ENCODE peak calls at places on chromosomes 5 and 9, in five cellular contexts. J, L, Q, M and S are unnamed samples.
A peak's percentile ranks its signal among the peaks of the same experiment; 100 is the strongest.

GRCh38 chr5:139733698-139734491 is 61.7 kb upstream of the PSD2 start:
- DNase-seq in J (no peak), L (no peak), Q (no peak), M (no peak), S (no peak)

GRCh38 chr9:37309136-37309535 is 113.4 kb upstream of the GRHPR start:
- DNase-seq in J (no peak), L (peak; percentile 44), Q (no peak), M (no peak), S (no peak)

GRCh38 chr5:139908749-139909148 is 113.1 kb downstream of the PSD2 start:
- DNase-seq in J (no peak), L (peak; percentile 23), Q (no peak), M (no peak), S (no peak)

GRCh38 chr5:111574316-111574715 is 62.0 kb upstream of the STARD4 start:
- DNase-seq in J (no peak), L (no peak), Q (peak; percentile 20), M (no peak), S (no peak)

GRCh38 chr5:132272341-132273210 is 15.1 kb downstream of the PDLIM4 start:
- DNase-seq in J (peak; percentile 70), L (peak; percentile 58), Q (no peak), M (peak; percentile 35), S (peak; percentile 67)

GRCh38 chr5:32278403-32278802 is 34.3 kb downstream of the MTMR12 start:
- DNase-seq in J (no peak), L (no peak), Q (peak; percentile 87), M (no peak), S (no peak)

GRCh38 chr5:109743041-109743531 is 53.4 kb downstream of the MAN2A1 start:
- DNase-seq in J (peak; percentile 32), L (no peak), Q (no peak), M (no peak), S (no peak)

GRCh38 chr5:142133382-142134206 is 25.0 kb downstream of the NDFIP1 start:
- DNase-seq in J (no peak), L (no peak), Q (no peak), M (no peak), S (no peak)

GRCh38 chr9:72485821-72486605 is 35.4 kb upstream of the TMC1 start:
- DNase-seq in J (no peak), L (peak; percentile 16), Q (peak; percentile 78), M (no peak), S (no peak)

DNA sequence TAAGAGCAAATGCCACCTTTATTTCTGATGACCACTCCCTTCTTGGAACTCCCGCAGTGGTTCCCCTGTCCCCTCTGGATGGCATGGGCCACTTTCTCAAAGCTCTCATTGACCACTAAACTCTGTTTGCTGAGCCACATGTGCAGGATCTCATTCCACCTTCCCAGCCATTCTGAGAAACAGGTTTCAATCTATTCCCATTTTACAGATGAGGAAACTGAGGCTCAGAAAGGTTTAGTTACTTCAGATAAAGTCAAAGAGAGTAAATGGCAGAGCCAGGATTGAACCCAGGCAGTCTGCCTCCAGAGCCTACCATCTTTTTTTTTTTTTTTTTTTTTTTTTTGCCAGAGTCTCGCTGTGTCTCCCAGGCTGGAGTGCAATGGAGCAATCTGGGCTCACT is 24.2 kb downstream of the COL27A1 start:
- DNase-seq in J (no peak), L (no peak), Q (no peak), M (no peak), S (no peak)
- H3K4me1 ChIP-seq in J (peaks cover 24% of the 10 kb centered on the region), L (peaks cover 28% of the 10 kb centered on the region), Q (peaks cover 56% of the 10 kb centered on the region), M (no peaks in the 10 kb centered on the region), S (peaks cover 29% of the 10 kb centered on the region)

GRCh38 chr9:83062011-83062652 is 810 bp downstream of the RASEF start:
- DNase-seq in J (no peak), L (peak; percentile 61), Q (peak; percentile 62), M (no peak), S (peak; percentile 74)

GRCh38 chr9:83065233-83065632 is 2.3 kb upstream of the RASEF start:
- DNase-seq in J (no peak), L (no peak), Q (no peak), M (no peak), S (no peak)

GRCh38 chr9:83061036-83061435 is 1.9 kb downstream of the RASEF start:
- DNase-seq in J (no peak), L (peak; percentile 70), Q (no peak), M (no peak), S (no peak)

GRCh38 chr9:83060557-83060956 is 2.4 kb downstream of the RASEF start:
- DNase-seq in J (no peak), L (peak; percentile 87), Q (no peak), M (no peak), S (no peak)

DNA sequence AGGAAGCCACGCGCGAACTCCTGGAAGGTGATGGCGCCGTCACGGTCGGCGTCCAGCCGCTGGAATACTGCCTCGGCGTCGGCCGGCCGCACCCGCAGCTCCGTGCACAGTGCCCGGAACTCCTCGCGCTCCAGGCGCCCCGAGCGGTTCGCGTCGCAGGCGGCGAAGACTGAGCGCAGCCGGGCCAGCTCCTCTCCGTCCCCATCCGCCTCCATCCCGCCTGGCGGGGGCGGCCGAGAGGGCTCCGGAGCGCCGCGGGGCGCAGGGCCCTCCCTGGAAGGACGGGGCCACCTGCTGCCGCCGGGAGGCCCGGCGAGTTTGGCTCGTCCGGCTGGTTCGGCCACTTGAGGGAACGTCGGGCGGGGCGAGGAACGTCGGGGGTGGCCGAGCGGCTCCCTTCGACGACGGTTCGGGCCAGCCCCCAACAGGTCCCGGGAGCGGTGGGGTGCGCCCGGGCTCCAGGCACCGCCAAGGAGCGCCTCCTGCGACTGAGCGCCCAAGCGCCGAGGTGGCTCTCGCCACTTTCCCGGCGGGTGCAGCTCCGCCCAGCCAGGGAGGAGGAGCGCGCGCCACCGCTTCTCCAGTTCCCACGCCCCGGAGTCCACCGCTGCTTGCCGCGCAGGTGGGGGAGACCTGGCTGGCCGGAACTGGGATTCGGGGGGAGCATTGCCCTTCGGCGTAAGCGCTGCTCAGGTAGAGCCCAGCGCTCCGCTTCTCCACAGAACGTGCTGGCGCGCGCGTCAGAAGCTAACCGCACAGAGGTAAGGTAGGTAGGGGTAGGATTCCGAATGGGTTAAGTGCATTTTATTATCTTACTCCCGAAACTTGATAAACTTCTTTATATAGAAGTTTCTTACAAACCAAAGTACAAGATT is at the start of gene RASEF:
- DNase-seq in J (no peak), L (peak; percentile 80), Q (peak; percentile 57), M (no peak), S (peak; percentile 87)
- H3K4me3 ChIP-seq in J (peak within 1 kb of the TSS; percentile 11), L (peak within 1 kb of the TSS; percentile 78), Q (peak within 1 kb of the TSS; percentile 64), M (no peak within 1 kb of the TSS), S (peak within 1 kb of the TSS; percentile 54)

GRCh38 chr9:126217797-126218196 is 108.8 kb upstream of the MVB12B start:
- DNase-seq in J (no peak), L (no peak), Q (no peak), M (no peak), S (no peak)

GRCh38 chr9:126215486-126215885 is 111.1 kb upstream of the MVB12B start:
- DNase-seq in J (no peak), L (no peak), Q (no peak), M (no peak), S (no peak)

GRCh38 chr9:126218726-126219125 is 107.9 kb upstream of the MVB12B start:
- DNase-seq in J (no peak), L (no peak), Q (no peak), M (no peak), S (no peak)

GRCh38 chr9:126219166-126219565 is 107.5 kb upstream of the MVB12B start:
- DNase-seq in J (no peak), L (no peak), Q (no peak), M (no peak), S (no peak)

DNA sequence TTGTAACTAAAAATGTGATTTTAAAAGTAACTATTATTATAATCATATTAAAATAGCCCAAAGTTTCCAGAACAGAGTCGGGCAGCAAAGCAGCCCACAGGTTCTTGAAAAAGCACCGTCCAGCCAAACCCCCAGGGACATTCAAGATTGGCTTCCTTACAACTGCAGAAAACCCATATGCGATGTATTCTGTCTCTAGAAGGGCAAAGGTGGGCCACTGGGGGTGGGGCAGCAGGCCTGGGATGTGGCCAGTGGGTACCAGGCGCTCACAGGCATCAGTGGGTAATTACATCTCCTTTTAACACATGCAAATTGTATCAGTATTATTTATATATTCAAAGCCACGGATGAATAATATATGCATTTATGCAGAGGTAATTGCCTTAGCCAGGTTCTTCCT is 109.5 kb upstream of the MVB12B start:
- DNase-seq in J (no peak), L (no peak), Q (no peak), M (no peak), S (no peak)
- H3K9me3 ChIP-seq in J (no peaks in the 10 kb centered on the region), L (peaks cover 14% of the 10 kb centered on the region), Q (no peaks in the 10 kb centered on the region), M (no peaks in the 10 kb centered on the region), S (peaks cover 13% of the 10 kb centered on the region)

DNA sequence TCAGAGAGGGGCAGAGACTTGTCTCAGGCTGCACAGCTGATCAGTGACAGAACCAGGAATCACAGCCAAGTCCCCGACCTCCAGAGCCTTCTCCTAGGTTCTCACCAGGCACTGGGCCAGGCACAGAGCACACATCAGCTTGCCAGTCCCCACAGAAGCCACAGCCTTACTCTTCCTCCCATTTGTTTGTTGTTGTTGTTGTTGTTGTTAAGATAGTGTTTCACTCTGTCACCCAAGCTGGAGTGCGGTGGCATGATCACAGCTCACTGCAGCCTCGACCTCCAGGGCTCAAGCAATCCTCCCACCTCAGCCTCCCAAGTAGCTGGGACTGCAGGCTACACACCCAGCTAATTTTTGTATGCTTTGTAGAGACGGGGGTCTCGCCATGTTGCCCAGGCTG is 41.4 kb downstream of the NAIF1 start:
- DNase-seq in J (no peak), L (no peak), Q (no peak), M (no peak), S (no peak)
- H3K4me1 ChIP-seq in J (peaks cover 13% of the 10 kb centered on the region), L (peaks cover 23% of the 10 kb centered on the region), Q (no peaks in the 10 kb centered on the region), M (peaks cover 93% of the 10 kb centered on the region), S (no peaks in the 10 kb centered on the region)

DNA sequence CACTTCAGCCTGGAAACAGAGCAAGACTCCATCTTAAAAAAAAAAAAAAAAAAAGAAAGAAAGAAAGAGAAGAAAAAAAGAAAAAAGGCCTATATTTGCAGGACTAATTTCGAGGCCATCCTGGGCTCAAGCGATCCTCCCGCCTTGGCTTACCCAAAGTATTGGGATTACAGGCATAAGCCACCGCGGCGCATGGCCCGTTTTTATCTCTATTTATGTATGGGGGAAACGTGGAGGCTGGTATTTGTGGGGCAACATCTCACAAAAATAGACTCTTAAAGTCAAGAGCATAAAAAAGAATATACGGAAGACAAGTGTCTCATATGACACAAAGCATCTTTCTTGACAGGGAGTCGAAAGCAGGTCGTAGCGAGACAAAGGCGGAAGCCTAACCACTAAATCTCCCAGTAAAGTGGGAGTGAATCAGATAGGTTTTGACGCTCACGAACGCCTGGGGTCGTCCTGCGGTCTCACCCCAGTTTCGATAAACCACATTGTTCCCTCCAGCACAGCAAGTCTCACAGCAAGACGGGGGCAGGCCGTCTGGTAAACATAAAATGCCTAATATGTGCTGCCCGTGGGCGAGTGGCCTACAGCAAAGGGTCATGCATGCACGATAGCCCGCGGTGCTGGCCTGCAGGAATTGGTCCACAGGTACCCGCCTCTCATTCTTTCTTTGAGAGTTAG is 1.8 kb upstream of the TRIM41 start:
- DNase-seq in J (no peak), L (no peak), Q (no peak), M (peak; percentile 86), S (no peak)
- H3K4me3 ChIP-seq in J (no peak overlapping the region), L (peak overlapping the region; percentile 90), Q (no peak overlapping the region), M (peak overlapping the region; percentile 85), S (peak overlapping the region; percentile 84)

GRCh38 chr9:11708899-11709298 is 984.3 kb upstream of the TYRP1 start:
- DNase-seq in J (no peak), L (no peak), Q (no peak), M (no peak), S (no peak)
- H3K9me3 ChIP-seq in J (peaks cover 2% of the 10 kb centered on the region), L (no peaks in the 10 kb centered on the region), Q (no peaks in the 10 kb centered on the region), M (no peaks in the 10 kb centered on the region), S (no peaks in the 10 kb centered on the region)